ENCODE peak calls at places on chromosomes 3 and 15, in six cellular contexts. One of them, this sample, is unnamed.

GRCh38 chr3:89565098-89565497 is 457.7 kb downstream of the EPHA3 start:
- DNase-seq in ACHN: no peak
- DNase-seq in stimulated activated CD4-positive, alpha-beta T cell treated with anti-CD3 and anti-CD28 coated beads, Interleukin-2, amount 100 ng/mL, for 24 hours: no peak
- DNase-seq in small intestine: no peak
- DNase-seq in A673: no peak
- DNase-seq in heart right ventricle: no peak
- DNase-seq in this sample: no peak

GRCh38 chr15:20344601-20345400 is 196.8 kb downstream of the GOLGA6L6 start:
- DNase-seq in ACHN: no peak
- DNase-seq in heart right ventricle: no peak
- DNase-seq in small intestine: no peak
- DNase-seq in A673: no peak
- DNase-seq in stimulated activated CD4-positive, alpha-beta T cell treated with anti-CD3 and anti-CD28 coated beads, Interleukin-2, amount 100 ng/mL, for 24 hours: peak; percentile 20
- DNase-seq in this sample: peak; percentile 29

GRCh38 chr3:157595259-157595658 is 92.0 kb upstream of the VEPH1 start:
- DNase-seq in heart right ventricle: no peak
- DNase-seq in ACHN: no peak
- DNase-seq in small intestine: no peak
- DNase-seq in stimulated activated CD4-positive, alpha-beta T cell treated with anti-CD3 and anti-CD28 coated beads, Interleukin-2, amount 100 ng/mL, for 24 hours: no peak
- DNase-seq in A673: no peak
- DNase-seq in this sample: no peak

GRCh38 chr3:139518296-139518695 is 21.2 kb downstream of the RBP1 start:
- DNase-seq in ACHN: no peak
- DNase-seq in small intestine: no peak
- DNase-seq in stimulated activated CD4-positive, alpha-beta T cell treated with anti-CD3 and anti-CD28 coated beads, Interleukin-2, amount 100 ng/mL, for 24 hours: no peak
- DNase-seq in heart right ventricle: no peak
- DNase-seq in A673: no peak
- DNase-seq in this sample: no peak

GRCh38 chr3:25153130-25153529 is 274.9 kb upstream of the RARB start:
- DNase-seq in small intestine: no peak
- DNase-seq in heart right ventricle: no peak
- DNase-seq in stimulated activated CD4-positive, alpha-beta T cell treated with anti-CD3 and anti-CD28 coated beads, Interleukin-2, amount 100 ng/mL, for 24 hours: no peak
- DNase-seq in ACHN: no peak
- DNase-seq in A673: no peak
- DNase-seq in this sample: no peak

GRCh38 chr15:63287109-63287508 is 9.7 kb downstream of the APH1B start:
- DNase-seq in heart right ventricle: no peak
- DNase-seq in stimulated activated CD4-positive, alpha-beta T cell treated with anti-CD3 and anti-CD28 coated beads, Interleukin-2, amount 100 ng/mL, for 24 hours: no peak
- DNase-seq in small intestine: no peak
- DNase-seq in ACHN: no peak
- DNase-seq in A673: no peak
- DNase-seq in this sample: no peak

GRCh38 chr15:89772933-89773583 is 3.1 kb upstream of the MESP2 start:
- DNase-seq in heart right ventricle: no peak
- DNase-seq in small intestine: no peak
- DNase-seq in ACHN: peak; percentile 8
- DNase-seq in A673: no peak
- DNase-seq in stimulated activated CD4-positive, alpha-beta T cell treated with anti-CD3 and anti-CD28 coated beads, Interleukin-2, amount 100 ng/mL, for 24 hours: no peak
- DNase-seq in this sample: no peak

GRCh38 chr3:194296448-194296831 is 54.7 kb downstream of the CPN2 start:
- DNase-seq in stimulated activated CD4-positive, alpha-beta T cell treated with anti-CD3 and anti-CD28 coated beads, Interleukin-2, amount 100 ng/mL, for 24 hours: no peak
- DNase-seq in small intestine: no peak
- DNase-seq in A673: peak; percentile 78
- DNase-seq in heart right ventricle: no peak
- DNase-seq in ACHN: peak; percentile 91
- DNase-seq in this sample: no peak

GRCh38 chr3:155629006-155629405 is 115.9 kb downstream of the PLCH1 start:
- DNase-seq in heart right ventricle: no peak
- DNase-seq in ACHN: no peak
- DNase-seq in A673: no peak
- DNase-seq in stimulated activated CD4-positive, alpha-beta T cell treated with anti-CD3 and anti-CD28 coated beads, Interleukin-2, amount 100 ng/mL, for 24 hours: no peak
- DNase-seq in small intestine: no peak
- DNase-seq in this sample: no peak

GRCh38 chr3:53342353-53342752 is 5.0 kb downstream of the DCP1A start:
- DNase-seq in small intestine: peak; percentile 55
- DNase-seq in heart right ventricle: peak; percentile 28
- DNase-seq in stimulated activated CD4-positive, alpha-beta T cell treated with anti-CD3 and anti-CD28 coated beads, Interleukin-2, amount 100 ng/mL, for 24 hours: no peak
- DNase-seq in A673: no peak
- DNase-seq in ACHN: no peak
- DNase-seq in this sample: no peak

GRCh38 chr3:108022316-108023150 is 68.3 kb downstream of the CD47 start:
- DNase-seq in stimulated activated CD4-positive, alpha-beta T cell treated with anti-CD3 and anti-CD28 coated beads, Interleukin-2, amount 100 ng/mL, for 24 hours: no peak
- DNase-seq in small intestine: peak; percentile 37
- DNase-seq in heart right ventricle: peak; percentile 23
- DNase-seq in A673: no peak
- DNase-seq in ACHN: no peak
- DNase-seq in this sample: peak; percentile 74

GRCh38 chr3:132286035-132286434 is 31.2 kb upstream of the ACP3 start:
- DNase-seq in A673: no peak
- DNase-seq in heart right ventricle: no peak
- DNase-seq in stimulated activated CD4-positive, alpha-beta T cell treated with anti-CD3 and anti-CD28 coated beads, Interleukin-2, amount 100 ng/mL, for 24 hours: no peak
- DNase-seq in ACHN: no peak
- DNase-seq in small intestine: peak; percentile 78
- DNase-seq in this sample: no peak

GRCh38 chr3:108664266-108664665 is 74.7 kb downstream of the DZIP3 start:
- DNase-seq in A673: peak; percentile 10
- DNase-seq in stimulated activated CD4-positive, alpha-beta T cell treated with anti-CD3 and anti-CD28 coated beads, Interleukin-2, amount 100 ng/mL, for 24 hours: no peak
- DNase-seq in ACHN: no peak
- DNase-seq in small intestine: no peak
- DNase-seq in heart right ventricle: no peak
- DNase-seq in this sample: no peak

GRCh38 chr3:52277972-52278509 is 408 bp downstream of the WDR82 start:
- DNase-seq in A673: no peak
- DNase-seq in ACHN: peak; percentile 48
- DNase-seq in stimulated activated CD4-positive, alpha-beta T cell treated with anti-CD3 and anti-CD28 coated beads, Interleukin-2, amount 100 ng/mL, for 24 hours: peak; percentile 74
- DNase-seq in small intestine: peak; percentile 60
- DNase-seq in heart right ventricle: no peak
- DNase-seq in this sample: peak; percentile 68

GRCh38 chr3:179811321-179812095 is 158.7 kb downstream of the USP13 start:
- DNase-seq in stimulated activated CD4-positive, alpha-beta T cell treated with anti-CD3 and anti-CD28 coated beads, Interleukin-2, amount 100 ng/mL, for 24 hours: no peak
- DNase-seq in small intestine: peak; percentile 52
- DNase-seq in ACHN: peak; percentile 72
- DNase-seq in heart right ventricle: no peak
- DNase-seq in A673: peak; percentile 78
- DNase-seq in this sample: peak; percentile 51

GRCh38 chr15:45112592-45113379 is 1.2 kb downstream of the DUOX2 start:
- DNase-seq in small intestine: peak; percentile 27
- DNase-seq in ACHN: no peak
- DNase-seq in stimulated activated CD4-positive, alpha-beta T cell treated with anti-CD3 and anti-CD28 coated beads, Interleukin-2, amount 100 ng/mL, for 24 hours: no peak
- DNase-seq in A673: peak; percentile 39
- DNase-seq in heart right ventricle: no peak
- DNase-seq in this sample: no peak

GRCh38 chr15:65778269-65778668 is 13.8 kb downstream of the DENND4A start:
- DNase-seq in heart right ventricle: no peak
- DNase-seq in ACHN: no peak
- DNase-seq in A673: no peak
- DNase-seq in small intestine: no peak
- DNase-seq in stimulated activated CD4-positive, alpha-beta T cell treated with anti-CD3 and anti-CD28 coated beads, Interleukin-2, amount 100 ng/mL, for 24 hours: no peak
- DNase-seq in this sample: no peak

GRCh38 chr3:12822725-12823373 is 18.5 kb downstream of the RPL32 start:
- DNase-seq in ACHN: peak; percentile 47
- DNase-seq in small intestine: peak; percentile 39
- DNase-seq in heart right ventricle: no peak
- DNase-seq in A673: no peak
- DNase-seq in stimulated activated CD4-positive, alpha-beta T cell treated with anti-CD3 and anti-CD28 coated beads, Interleukin-2, amount 100 ng/mL, for 24 hours: no peak
- DNase-seq in this sample: no peak

GRCh38 chr3:71127463-71128243 is 455.9 kb downstream of the FOXP1 start:
- DNase-seq in A673: no peak
- DNase-seq in ACHN: peak; percentile 37
- DNase-seq in heart right ventricle: no peak
- DNase-seq in small intestine: peak; percentile 49
- DNase-seq in stimulated activated CD4-positive, alpha-beta T cell treated with anti-CD3 and anti-CD28 coated beads, Interleukin-2, amount 100 ng/mL, for 24 hours: peak; percentile 58
- DNase-seq in this sample: no peak

GRCh38 chr15:68275165-68275746 is 2.3 kb upstream of the FEM1B start:
- DNase-seq in heart right ventricle: no peak
- DNase-seq in ACHN: no peak
- DNase-seq in small intestine: no peak
- DNase-seq in A673: no peak
- DNase-seq in stimulated activated CD4-positive, alpha-beta T cell treated with anti-CD3 and anti-CD28 coated beads, Interleukin-2, amount 100 ng/mL, for 24 hours: no peak
- DNase-seq in this sample: peak; percentile 75

GRCh38 chr3:66740260-66740659 is 239.4 kb upstream of the LRIG1 start:
- DNase-seq in A673: no peak
- DNase-seq in small intestine: no peak
- DNase-seq in heart right ventricle: no peak
- DNase-seq in stimulated activated CD4-positive, alpha-beta T cell treated with anti-CD3 and anti-CD28 coated beads, Interleukin-2, amount 100 ng/mL, for 24 hours: no peak
- DNase-seq in ACHN: no peak
- DNase-seq in this sample: no peak

GRCh38 chr3:146390967-146391366 is 78.4 kb downstream of the PLSCR2 start:
- DNase-seq in stimulated activated CD4-positive, alpha-beta T cell treated with anti-CD3 and anti-CD28 coated beads, Interleukin-2, amount 100 ng/mL, for 24 hours: no peak
- DNase-seq in ACHN: no peak
- DNase-seq in A673: no peak
- DNase-seq in heart right ventricle: no peak
- DNase-seq in small intestine: no peak
- DNase-seq in this sample: no peak

GRCh38 chr15:94414921-94415320 is 183.6 kb downstream of the MCTP2 start:
- DNase-seq in small intestine: no peak
- DNase-seq in heart right ventricle: no peak
- DNase-seq in stimulated activated CD4-positive, alpha-beta T cell treated with anti-CD3 and anti-CD28 coated beads, Interleukin-2, amount 100 ng/mL, for 24 hours: no peak
- DNase-seq in ACHN: no peak
- DNase-seq in A673: no peak
- DNase-seq in this sample: no peak

GRCh38 chr3:44114142-44114541 is 127.5 kb upstream of the TOPAZ1 start:
- DNase-seq in ACHN: no peak
- DNase-seq in small intestine: peak; percentile 31
- DNase-seq in stimulated activated CD4-positive, alpha-beta T cell treated with anti-CD3 and anti-CD28 coated beads, Interleukin-2, amount 100 ng/mL, for 24 hours: peak; percentile 55
- DNase-seq in heart right ventricle: peak; percentile 36
- DNase-seq in A673: peak; percentile 54
- DNase-seq in this sample: no peak

This sample was measured in lung.